ENCODE peak calls at places on chromosomes 2 and 18, in six cellular contexts. One of them, this sample, is unnamed.

GRCh38 chr2:180980943-180981898 is 816 bp downstream of the UBE2E3 start:
- DNase-seq in H9: no peak
- DNase-seq in neuronal stem cell: peak; percentile 23
- DNase-seq in H1: no peak
- DNase-seq in IMR-90: peak; percentile 44
- DNase-seq in trophoblast cell: peak; percentile 52
- DNase-seq in this sample: peak; percentile 61

GRCh38 chr2:108588070-108588668 is 53.9 kb downstream of the LIMS1 start:
- DNase-seq in H1: no peak
- DNase-seq in H9: no peak
- DNase-seq in IMR-90: no peak
- DNase-seq in trophoblast cell: peak; percentile 35
- DNase-seq in neuronal stem cell: no peak
- DNase-seq in this sample: no peak

GRCh38 chr2:43224571-43225092 is 1.8 kb downstream of the ZFP36L2 start:
- DNase-seq in trophoblast cell: no peak
- DNase-seq in H1: peak; percentile 66
- DNase-seq in IMR-90: peak; percentile 17
- DNase-seq in neuronal stem cell: no peak
- DNase-seq in H9: no peak
- DNase-seq in this sample: peak; percentile 52

GRCh38 chr2:191678437-191679110 is 638 bp downstream of the NABP1 start:
- DNase-seq in trophoblast cell: peak; percentile 67
- DNase-seq in IMR-90: no peak
- DNase-seq in neuronal stem cell: no peak
- DNase-seq in H9: peak; percentile 50
- DNase-seq in H1: peak; percentile 55
- DNase-seq in this sample: peak; percentile 56

GRCh38 chr2:18749912-18750526 is 160.7 kb upstream of the NT5C1B start:
- DNase-seq in IMR-90: peak; percentile 66
- DNase-seq in neuronal stem cell: peak; percentile 52
- DNase-seq in H1: peak; percentile 54
- DNase-seq in H9: no peak
- DNase-seq in trophoblast cell: peak; percentile 75
- DNase-seq in this sample: peak; percentile 68

GRCh38 chr18:46856975-46857374 is 60.3 kb downstream of the PIAS2 start:
- DNase-seq in IMR-90: no peak
- DNase-seq in H9: no peak
- DNase-seq in neuronal stem cell: no peak
- DNase-seq in H1: no peak
- DNase-seq in trophoblast cell: no peak
- DNase-seq in this sample: peak; percentile 8

GRCh38 chr2:10359731-10360329 is 57.1 kb downstream of the HPCAL1 start:
- DNase-seq in H9: no peak
- DNase-seq in trophoblast cell: no peak
- DNase-seq in IMR-90: no peak
- DNase-seq in neuronal stem cell: no peak
- DNase-seq in H1: no peak
- DNase-seq in this sample: no peak

GRCh38 chr2:34096552-34097171 is 497.6 kb upstream of the FAM98A start:
- DNase-seq in H9: peak; percentile 36
- DNase-seq in IMR-90: peak; percentile 56
- DNase-seq in trophoblast cell: peak; percentile 81
- DNase-seq in neuronal stem cell: peak; percentile 65
- DNase-seq in H1: peak; percentile 58
- DNase-seq in this sample: peak; percentile 61

GRCh38 chr2:7032371-7032770 is 115.2 kb downstream of the RNF144A start:
- DNase-seq in H9: no peak
- DNase-seq in H1: no peak
- DNase-seq in trophoblast cell: no peak
- DNase-seq in IMR-90: no peak
- DNase-seq in neuronal stem cell: no peak
- DNase-seq in this sample: no peak

GRCh38 chr18:32048507-32049091 is 30.0 kb downstream of the RNF125 start:
- DNase-seq in H9: no peak
- DNase-seq in IMR-90: peak; percentile 3
- DNase-seq in H1: no peak
- DNase-seq in trophoblast cell: peak; percentile 20
- DNase-seq in neuronal stem cell: no peak
- DNase-seq in this sample: peak; percentile 52

GRCh38 chr2:146481629-146482028 is 1363.2 kb upstream of the ACVR2A start:
- DNase-seq in H1: no peak
- DNase-seq in neuronal stem cell: no peak
- DNase-seq in trophoblast cell: no peak
- DNase-seq in IMR-90: peak; percentile 52
- DNase-seq in H9: no peak
- DNase-seq in this sample: peak; percentile 10

GRCh38 chr2:112827786-112828185 is 8.8 kb downstream of the IL1B start:
- DNase-seq in H9: no peak
- DNase-seq in IMR-90: no peak
- DNase-seq in neuronal stem cell: no peak
- DNase-seq in H1: no peak
- DNase-seq in trophoblast cell: no peak
- DNase-seq in this sample: no peak

GRCh38 chr2:46979611-46980010 is 64.0 kb upstream of the MCFD2 start:
- DNase-seq in H1: no peak
- DNase-seq in H9: no peak
- DNase-seq in IMR-90: no peak
- DNase-seq in neuronal stem cell: no peak
- DNase-seq in trophoblast cell: no peak
- DNase-seq in this sample: no peak

GRCh38 chr18:23743733-23744333 is 54.6 kb downstream of the LAMA3 start:
- DNase-seq in neuronal stem cell: no peak
- DNase-seq in trophoblast cell: no peak
- DNase-seq in H9: no peak
- DNase-seq in IMR-90: no peak
- DNase-seq in H1: no peak
- DNase-seq in this sample: no peak

GRCh38 chr2:201138401-201138970 is 22.5 kb downstream of the CFLAR start:
- DNase-seq in trophoblast cell: no peak
- DNase-seq in neuronal stem cell: no peak
- DNase-seq in H1: no peak
- DNase-seq in IMR-90: no peak
- DNase-seq in H9: no peak
- DNase-seq in this sample: no peak
- H2BK5ac ChIP-seq in trophoblast cell: no peak overlapping the region
- H2BK5ac ChIP-seq in neuronal stem cell: no peak overlapping the region
- H2BK5ac ChIP-seq in H1: no peak overlapping the region
- H2BK5ac ChIP-seq in IMR-90: no peak overlapping the region
- H2BK5ac ChIP-seq in H9: no peak overlapping the region
- H2BK5ac ChIP-seq in this sample: no peak overlapping the region

GRCh38 chr2:227161947-227162346 is 2.1 kb downstream of the COL4A4 start:
- DNase-seq in H1: no peak
- DNase-seq in neuronal stem cell: no peak
- DNase-seq in IMR-90: no peak
- DNase-seq in trophoblast cell: no peak
- DNase-seq in H9: no peak
- DNase-seq in this sample: no peak

GRCh38 chr2:227163998-227164744 is at the start of the genes COL4A3 and COL4A4:
- DNase-seq in IMR-90: no peak
- DNase-seq in H9: peak; percentile 47
- DNase-seq in H1: peak; percentile 66
- DNase-seq in neuronal stem cell: peak; percentile 31
- DNase-seq in trophoblast cell: peak; percentile 18
- DNase-seq in this sample: no peak

GRCh38 chr2:227164745-227165350 is 424 bp downstream of the COL4A3 start:
- DNase-seq in neuronal stem cell: peak; percentile 17
- DNase-seq in H9: peak; percentile 55
- DNase-seq in trophoblast cell: peak; percentile 13
- DNase-seq in H1: no peak
- DNase-seq in IMR-90: no peak
- DNase-seq in this sample: no peak

GRCh38 chr2:227160164-227160563 is 3.8 kb downstream of the COL4A4 start:
- DNase-seq in H9: no peak
- DNase-seq in neuronal stem cell: no peak
- DNase-seq in IMR-90: no peak
- DNase-seq in H1: no peak
- DNase-seq in trophoblast cell: no peak
- DNase-seq in this sample: no peak

GRCh38 chr2:227163445-227163997 is 484 bp downstream of the COL4A4 start:
- DNase-seq in H1: no peak
- DNase-seq in neuronal stem cell: no peak
- DNase-seq in H9: peak; percentile 36
- DNase-seq in IMR-90: no peak
- DNase-seq in trophoblast cell: no peak
- DNase-seq in this sample: no peak
- H2AFZ ChIP-seq in H1: peak overlapping the region; percentile 93
- H2AFZ ChIP-seq in neuronal stem cell: peak overlapping the region; percentile 85
- H2AFZ ChIP-seq in H9: no peak overlapping the region
- H2AFZ ChIP-seq in IMR-90: peak overlapping the region; percentile 41
- H2AFZ ChIP-seq in trophoblast cell: no peak overlapping the region
- H2AFZ ChIP-seq in this sample: peak overlapping the region; percentile 27

GRCh38 chr2:20151116-20151571 is 73.8 kb downstream of the SDC1 start:
- DNase-seq in neuronal stem cell: no peak
- DNase-seq in H1: no peak
- DNase-seq in IMR-90: no peak
- DNase-seq in H9: peak; percentile 12
- DNase-seq in trophoblast cell: no peak
- DNase-seq in this sample: no peak
- H2BK5ac ChIP-seq in neuronal stem cell: no peak overlapping the region
- H2BK5ac ChIP-seq in H1: no peak overlapping the region
- H2BK5ac ChIP-seq in IMR-90: no peak overlapping the region
- H2BK5ac ChIP-seq in H9: no peak overlapping the region
- H2BK5ac ChIP-seq in trophoblast cell: no peak overlapping the region
- H2BK5ac ChIP-seq in this sample: no peak overlapping the region

DNA sequence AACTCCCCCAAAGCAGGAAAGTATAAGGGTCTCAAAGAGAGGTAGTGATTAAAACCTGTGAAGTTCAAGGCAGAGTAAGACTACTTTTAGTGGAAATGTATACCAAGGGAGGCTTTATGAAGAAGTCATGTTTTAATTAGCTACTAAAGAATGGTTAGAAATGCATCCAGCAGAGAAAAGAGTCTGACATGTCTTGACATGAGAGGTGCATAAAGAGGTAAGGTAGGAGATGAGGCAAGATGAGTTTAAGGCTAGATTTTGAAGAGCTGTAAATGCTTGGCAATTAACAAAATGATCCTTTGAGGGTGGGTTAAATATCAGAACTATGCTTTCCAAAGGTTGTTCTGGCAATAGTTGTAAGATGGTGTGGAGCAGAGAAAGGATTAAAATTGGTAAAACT is 88.7 kb upstream of the WDSUB1 start:
- DNase-seq in neuronal stem cell: no peak
- DNase-seq in H9: no peak
- DNase-seq in H1: no peak
- DNase-seq in IMR-90: no peak
- DNase-seq in trophoblast cell: no peak
- DNase-seq in this sample: no peak
- H2AFZ ChIP-seq in neuronal stem cell: no peak overlapping the region
- H2AFZ ChIP-seq in H9: no peak overlapping the region
- H2AFZ ChIP-seq in H1: no peak overlapping the region
- H2AFZ ChIP-seq in IMR-90: no peak overlapping the region
- H2AFZ ChIP-seq in trophoblast cell: no peak overlapping the region
- H2AFZ ChIP-seq in this sample: no peak overlapping the region

GRCh38 chr2:70086838-70087702 is at the start of gene PCBP1:
- DNase-seq in H1: peak; percentile 95
- DNase-seq in neuronal stem cell: peak; percentile 91
- DNase-seq in trophoblast cell: peak; percentile 94
- DNase-seq in H9: peak; percentile 89
- DNase-seq in IMR-90: peak; percentile 95
- DNase-seq in this sample: peak; percentile 96

GRCh38 chr2:70085711-70086277 is 1.5 kb upstream of the PCBP1 start:
- DNase-seq in H9: no peak
- DNase-seq in neuronal stem cell: no peak
- DNase-seq in H1: peak; percentile 56
- DNase-seq in IMR-90: no peak
- DNase-seq in trophoblast cell: no peak
- DNase-seq in this sample: no peak

GRCh38 chr2:70084973-70085710 is 2.1 kb upstream of the PCBP1 start:
- DNase-seq in trophoblast cell: no peak
- DNase-seq in H9: peak; percentile 96
- DNase-seq in H1: peak; percentile 74
- DNase-seq in neuronal stem cell: no peak
- DNase-seq in IMR-90: no peak
- DNase-seq in this sample: no peak

GRCh38 chr2:70087703-70088507 is 628 bp downstream of the PCBP1 start:
- DNase-seq in H9: peak; percentile 52
- DNase-seq in IMR-90: peak; percentile 58
- DNase-seq in neuronal stem cell: no peak
- DNase-seq in H1: peak; percentile 60
- DNase-seq in trophoblast cell: peak; percentile 76
- DNase-seq in this sample: peak; percentile 75

DNA sequence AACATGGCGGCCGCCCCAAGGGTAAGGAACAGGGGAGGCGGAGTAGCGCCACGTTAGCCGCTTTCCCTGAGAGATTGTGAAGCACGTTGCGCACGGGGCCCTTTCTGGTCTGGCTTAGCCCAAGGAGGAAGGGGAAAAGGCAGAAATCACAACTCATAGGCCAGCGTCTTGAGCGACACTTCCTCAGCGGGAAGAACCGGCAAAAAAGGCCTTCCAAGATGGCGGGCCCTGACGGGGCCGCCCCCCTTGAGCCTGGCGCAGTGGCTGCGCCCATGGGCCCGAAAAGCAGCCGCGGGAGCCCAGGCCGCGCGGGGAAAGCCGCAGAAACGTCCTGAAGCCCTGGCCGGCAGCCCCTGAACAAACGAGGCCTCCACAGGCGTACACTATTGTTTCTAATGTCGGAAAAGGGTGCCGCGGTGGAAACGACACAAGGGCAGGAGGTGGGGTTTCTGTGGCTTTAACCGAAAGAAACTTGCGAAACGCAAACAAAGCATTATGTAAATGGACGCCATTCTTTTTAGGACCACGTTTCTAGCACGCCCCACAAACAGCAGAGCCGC is 919 bp upstream of the PCBP1 start:
- DNase-seq in H9: peak; percentile 62
- DNase-seq in trophoblast cell: peak; percentile 92
- DNase-seq in IMR-90: peak; percentile 82
- DNase-seq in neuronal stem cell: peak; percentile 83
- DNase-seq in H1: peak; percentile 80
- DNase-seq in this sample: peak; percentile 95
- H2BK5ac ChIP-seq in H9: peak overlapping the region; percentile 98
- H2BK5ac ChIP-seq in trophoblast cell: peak overlapping the region; percentile 89
- H2BK5ac ChIP-seq in IMR-90: peak overlapping the region; percentile 99
- H2BK5ac ChIP-seq in neuronal stem cell: peak overlapping the region; percentile 98
- H2BK5ac ChIP-seq in H1: peak overlapping the region; percentile 100
- H2BK5ac ChIP-seq in this sample: peak overlapping the region; percentile 99

This sample was measured in mesenchymal stem cell.